ENCODE peak calls at places on chromosomes 11 and 22, in seven cellular contexts. N is esophagus muscularis mucosa, P is GM12865, U is brain microvascular endothelial cell, H is uterus, Z is mammary epithelial cell, E is HL-60. K is an unnamed sample.

GRCh38 chr11:8812438-8812837 is 98.6 kb upstream of the AKIP1 start:
- DNase-seq in N (no peak), H (peak; percentile 63), Z (no peak), P (no peak), U (no peak), E (peak; percentile 91), K (no peak)

GRCh38 chr11:120210651-120211521 is at the start of gene OAF:
- DNase-seq in E (peak; percentile 35), H (peak; percentile 75), N (no peak), U (peak; percentile 73), Z (peak; percentile 80), P (peak; percentile 82), K (peak; percentile 76)

GRCh38 chr11:44752262-44752661 is 25.5 kb downstream of the TSPAN18 start:
- DNase-seq in H (peak; percentile 2), P (no peak), E (no peak), U (no peak), N (no peak), Z (no peak), K (no peak)

GRCh38 chr22:28019360-28019759 is 100.3 kb upstream of the PITPNB start:
- DNase-seq in N (no peak), U (no peak), E (no peak), P (no peak), Z (peak; percentile 60), H (peak; percentile 13), K (peak; percentile 31)

GRCh38 chr11:10865837-10866270 is 8.0 kb upstream of the ZBED5 start:
- DNase-seq in Z (no peak), E (no peak), P (no peak), H (no peak), N (no peak), U (no peak), K (no peak)

GRCh38 chr11:2413735-2414579 is 13.4 kb downstream of the TSSC4 start:
- DNase-seq in E (no peak), U (no peak), P (no peak), Z (no peak), H (no peak), N (no peak), K (no peak)

GRCh38 chr22:41648431-41648830 is 27.3 kb downstream of the XRCC6 start:
- DNase-seq in N (no peak), Z (no peak), P (no peak), E (no peak), H (no peak), U (no peak), K (no peak)

GRCh38 chr11:61529537-61530225 is 21.1 kb downstream of the LRRC10B start:
- DNase-seq in H (no peak), E (no peak), U (no peak), P (no peak), N (no peak), Z (no peak), K (no peak)

GRCh38 chr11:48172818-48173609 is 43.6 kb upstream of the OR4B1 start:
- DNase-seq in U (peak; percentile 58), E (peak; percentile 13), H (peak; percentile 17), N (no peak), Z (peak; percentile 32), P (peak; percentile 62), K (peak; percentile 76)

GRCh38 chr11:72297828-72298227 is 53.9 kb upstream of the PHOX2A start:
- DNase-seq in H (no peak), P (peak; percentile 22), Z (no peak), E (no peak), U (no peak), N (no peak), K (no peak)

GRCh38 chr11:88520391-88520790 is 182.9 kb upstream of the CTSC start:
- DNase-seq in P (no peak), Z (peak; percentile 55), E (no peak), N (no peak), U (no peak), H (no peak), K (no peak)

GRCh38 chr11:79160786-79161403 is 279.9 kb downstream of the TENM4 start:
- DNase-seq in N (peak; percentile 60), Z (peak; percentile 60), H (no peak), U (no peak), P (peak; percentile 12), E (no peak), K (no peak)

GRCh38 chr22:50482107-50483074 is 1.0 kb downstream of the ADM2 start:
- DNase-seq in U (no peak), N (no peak), E (no peak), Z (no peak), P (no peak), H (no peak), K (no peak)

GRCh38 chr11:57224537-57224936 is 12.5 kb downstream of the APLNR start:
- DNase-seq in N (no peak), Z (peak; percentile 23), U (peak; percentile 16), P (no peak), H (no peak), E (no peak), K (no peak)

GRCh38 chr11:134036484-134037092 is 32.3 kb upstream of the JAM3 start:
- DNase-seq in P (no peak), N (no peak), E (no peak), H (no peak), Z (no peak), U (no peak), K (peak; percentile 40)

GRCh38 chr11:110984147-110984546 is 261.4 kb upstream of the POU2AF2 start:
- DNase-seq in Z (peak; percentile 60), N (no peak), H (no peak), U (peak; percentile 48), P (no peak), E (no peak), K (no peak)

GRCh38 chr11:121575250-121575962 is 122.6 kb upstream of the SORL1-AS1 start:
- DNase-seq in N (no peak), E (peak; percentile 92), H (peak; percentile 87), U (peak; percentile 26), Z (no peak), P (peak; percentile 75), K (no peak)

GRCh38 chr11:122756417-122756816 is 81.9 kb upstream of the CRTAM start:
- DNase-seq in H (no peak), E (peak; percentile 66), N (no peak), U (no peak), Z (no peak), P (peak; percentile 36), K (peak; percentile 79)

GRCh38 chr11:122755409-122755808 is 82.9 kb upstream of the CRTAM start:
- DNase-seq in U (no peak), Z (no peak), E (no peak), N (no peak), H (no peak), P (no peak), K (no peak)

GRCh38 chr11:122755941-122756340 is 82.4 kb upstream of the CRTAM start:
- DNase-seq in P (no peak), E (no peak), U (no peak), Z (no peak), N (no peak), H (no peak), K (no peak)

GRCh38 chr11:122754028-122754427 is 84.3 kb upstream of the CRTAM start:
- DNase-seq in E (no peak), U (no peak), Z (no peak), N (no peak), H (no peak), P (no peak), K (no peak)

DNA sequence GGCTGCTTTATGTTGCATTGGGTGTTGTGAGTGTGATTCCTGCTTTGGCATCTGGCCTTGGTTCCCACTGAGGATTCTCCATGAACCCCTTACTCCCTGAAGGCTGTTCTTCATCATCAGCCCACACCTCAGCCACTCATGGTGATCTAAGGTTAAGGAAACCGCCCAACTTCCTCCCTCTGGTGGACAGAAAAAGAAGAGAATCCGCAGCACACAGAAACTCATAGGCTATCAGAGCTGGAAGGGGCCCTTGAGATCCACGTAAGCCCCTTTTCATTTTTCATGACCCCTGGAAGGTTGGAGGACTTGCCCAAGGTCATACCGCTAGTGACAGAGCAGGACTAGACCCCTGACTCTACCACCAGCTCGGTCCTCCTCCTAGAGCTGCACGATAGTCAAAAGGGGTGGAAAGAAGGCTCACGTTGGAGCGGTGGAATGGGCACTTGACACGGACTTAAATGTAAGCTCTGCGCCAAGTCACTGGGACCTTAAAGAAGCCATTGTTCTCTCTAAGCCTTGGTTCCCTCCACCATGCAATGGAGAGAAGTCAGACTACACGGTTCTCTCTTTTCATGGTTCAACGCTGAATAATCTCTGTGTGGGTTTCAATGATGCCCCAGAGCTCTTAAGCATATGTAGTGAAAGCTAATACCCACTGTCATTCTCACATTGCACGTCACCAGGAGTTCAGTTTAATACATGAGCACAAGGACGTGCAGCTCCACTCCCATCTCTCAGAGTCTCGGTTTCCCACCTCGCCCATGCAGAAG is 83.6 kb upstream of the CRTAM start:
- DNase-seq in N (no peak), H (no peak), Z (no peak), E (no peak), P (peak; percentile 50), U (no peak), K (peak; percentile 63)
- TF ChIP-seq CTCF in N (no peak), H (no peak), Z (peak; percentile 20), E (peak; percentile 46), P (peak; percentile 57), U (peak; percentile 69), K (peak; percentile 60)

GRCh38 chr11:20311444-20311843 is 52.1 kb upstream of the HTATIP2 start:
- DNase-seq in E (no peak), H (no peak), U (no peak), P (no peak), Z (no peak), N (no peak), K (no peak)
- TF ChIP-seq CTCF in E (no peak), H (no peak), U (no peak), P (no peak), Z (no peak), N (no peak), K (no peak)

GRCh38 chr11:14420223-14420622 is 61.2 kb upstream of the RRAS2 start:
- DNase-seq in U (no peak), N (no peak), Z (no peak), E (no peak), P (no peak), H (no peak), K (no peak)
- TF ChIP-seq CTCF in U (no peak), N (no peak), Z (peak; percentile 8), E (no peak), P (no peak), H (no peak), K (no peak)

DNA sequence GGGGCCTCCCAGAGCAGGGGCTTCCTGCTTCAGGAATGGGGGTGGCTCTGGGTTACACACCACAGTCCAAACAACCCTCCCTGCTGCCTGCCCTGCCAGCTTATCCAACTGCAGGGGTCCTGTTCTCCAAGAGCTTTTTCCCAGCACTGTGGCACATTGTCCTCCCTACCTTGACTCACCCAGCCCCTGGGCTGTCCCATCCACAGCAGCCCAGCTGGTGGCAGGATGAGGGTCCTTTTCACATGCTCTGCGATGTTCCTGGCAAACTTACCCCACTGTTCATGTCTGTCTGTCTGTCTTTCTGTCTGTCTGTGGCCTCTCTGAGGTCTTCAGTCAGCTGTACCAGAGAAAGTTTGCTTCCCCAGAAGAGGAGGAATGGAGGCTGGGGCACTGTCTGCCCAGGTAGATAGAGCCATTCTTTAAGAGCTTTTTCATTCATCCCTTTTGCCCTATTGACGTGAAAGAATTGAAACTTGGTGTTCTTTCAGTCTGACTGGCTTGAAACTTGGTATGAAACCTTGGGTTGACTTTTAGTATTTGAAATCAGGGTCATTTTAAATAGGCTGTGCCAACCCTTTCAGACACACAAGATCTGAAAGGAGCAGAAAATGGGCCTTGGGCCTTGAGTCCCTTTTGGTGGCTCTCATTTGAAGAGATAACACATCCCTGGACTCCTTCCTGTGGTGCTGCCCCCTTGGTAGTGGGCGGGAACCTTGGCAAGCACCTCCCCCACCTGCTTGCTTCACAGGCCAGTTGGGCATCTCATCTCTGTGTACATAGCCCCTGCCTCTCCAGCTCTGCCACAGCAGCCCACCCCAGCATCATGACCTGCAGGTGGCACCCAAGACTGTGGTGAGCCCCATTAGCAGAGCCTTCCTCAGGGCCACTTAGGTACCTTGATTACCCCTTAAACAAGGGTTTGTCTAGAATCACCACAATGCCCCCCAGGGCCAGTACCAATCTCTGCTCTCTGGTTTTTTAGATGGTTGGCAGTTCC is 74.6 kb upstream of the SUSD2 start:
- DNase-seq in Z (no peak), H (peak; percentile 41), E (no peak), N (no peak), P (peak; percentile 71), U (no peak), K (peak; percentile 42)
- TF ChIP-seq CTCF in Z (no peak), H (peak; percentile 51), E (no peak), N (peak; percentile 34), P (peak; percentile 25), U (peak; percentile 31), K (peak; percentile 25)